ENCODE peak calls at places on chromosome 15, in eight cellular contexts. N is left ventricle myocardium superior; P is stomach; F is HS-27A; D is astrocyte of the spinal cord; C is aorta; M is activated naive CD4-positive, alpha-beta T cell treated with Interleukin-2 at 50 U/mL for 16 hours; V is EL. G is an unnamed sample.

GRCh38 chr15:88623061-88623460 is 1.9 kb downstream of the AEN start:
- DNase-seq in N (no peak), P (no peak), F (peak; percentile 58), D (peak; percentile 74), C (peak; percentile 55), M (peak; percentile 68), V (peak; percentile 91), G (peak; percentile 50)

GRCh38 chr15:80059786-80060489 is 462 bp downstream of the ZFAND6 start:
- DNase-seq in N (peak; percentile 86), P (peak; percentile 45), F (no peak), D (no peak), C (peak; percentile 93), M (peak; percentile 58), V (peak; percentile 50), G (peak; percentile 46)

GRCh38 chr15:101188517-101189340 is 63.1 kb downstream of the CHSY1 start:
- DNase-seq in N (peak; percentile 53), P (peak; percentile 58), F (peak; percentile 78), D (peak; percentile 74), C (peak; percentile 82), M (no peak), V (peak; percentile 87), G (no peak)

GRCh38 chr15:70127288-70127746 is 29.6 kb upstream of the TLE3 start:
- DNase-seq in N (peak; percentile 54), P (peak; percentile 47), F (no peak), D (no peak), C (no peak), M (no peak), V (peak; percentile 15), G (peak; percentile 59)

GRCh38 chr15:38658431-38658830 is 93.8 kb upstream of the RASGRP1 start:
- DNase-seq in N (no peak), P (no peak), F (no peak), D (no peak), C (no peak), M (no peak), V (no peak), G (no peak)

GRCh38 chr15:56045068-56045748 is 51.8 kb upstream of the NEDD4 start:
- DNase-seq in N (no peak), P (no peak), F (no peak), D (no peak), C (no peak), M (no peak), V (peak; percentile 34), G (no peak)

GRCh38 chr15:68341851-68342336 is 64.3 kb downstream of the FEM1B start:
- DNase-seq in N (no peak), P (no peak), F (no peak), D (peak; percentile 35), C (peak; percentile 70), M (no peak), V (no peak), G (no peak)

GRCh38 chr15:74253276-74253921 is 17.3 kb downstream of the CCDC33 start:
- DNase-seq in N (no peak), P (no peak), F (no peak), D (no peak), C (no peak), M (no peak), V (no peak), G (no peak)

GRCh38 chr15:100196326-100197058 is 145.3 kb downstream of the ADAMTS17 start:
- DNase-seq in N (no peak), P (no peak), F (no peak), D (no peak), C (no peak), M (no peak), V (no peak), G (no peak)

GRCh38 chr15:93042691-93043378 is 46.2 kb downstream of the RGMA start:
- DNase-seq in N (no peak), P (no peak), F (no peak), D (no peak), C (peak; percentile 33), M (no peak), V (no peak), G (no peak)

GRCh38 chr15:100601158-100601557 is 826 bp downstream of the LINS1 start:
- DNase-seq in N (no peak), P (no peak), F (peak; percentile 4), D (no peak), C (no peak), M (peak; percentile 57), V (peak; percentile 16), G (no peak)

GRCh38 chr15:40470423-40471104 is at the start of gene CHST14:
- DNase-seq in N (peak; percentile 84), P (peak; percentile 55), F (no peak), D (peak; percentile 39), C (peak; percentile 86), M (peak; percentile 58), V (peak; percentile 57), G (peak; percentile 68)

GRCh38 chr15:31069360-31070000 is 32.0 kb downstream of the TRPM1 start:
- DNase-seq in N (no peak), P (no peak), F (no peak), D (no peak), C (no peak), M (no peak), V (no peak), G (no peak)

GRCh38 chr15:73593278-73594074 is 39.7 kb downstream of the NPTN start:
- DNase-seq in N (no peak), P (no peak), F (no peak), D (peak; percentile 55), C (no peak), M (no peak), V (no peak), G (no peak)

GRCh38 chr15:78931439-78931981 is 13.3 kb downstream of the CTSH start:
- DNase-seq in N (no peak), P (no peak), F (no peak), D (no peak), C (peak; percentile 68), M (no peak), V (no peak), G (no peak)

G was measured in SJSA1.